ENCODE peak calls at places on chromosomes 4 and X, in ten cellular contexts. One of them, this sample, is unnamed. For H3K27me3, the result is how much of the 10 kb centered on the place peaks cover.

GRCh38 chrX:63506320-63506719 is 155.2 kb upstream of the SPIN4 start:
- DNase-seq in kidney epithelial cell: no peak
- DNase-seq in neuronal stem cell: no peak
- DNase-seq in spleen: no peak
- DNase-seq in H7: no peak
- DNase-seq in upper lobe of right lung: no peak
- DNase-seq in pancreas: no peak
- DNase-seq in CD4-positive, alpha-beta T cell: no peak
- DNase-seq in Karpas-422: peak
- DNase-seq in lung: no peak
- DNase-seq in this sample: no peak

GRCh38 chr4:153971878-153972277 is 183.0 kb upstream of the SFRP2 start:
- DNase-seq in kidney epithelial cell: no peak
- DNase-seq in neuronal stem cell: no peak
- DNase-seq in spleen: no peak
- DNase-seq in H7: no peak
- DNase-seq in upper lobe of right lung: no peak
- DNase-seq in pancreas: no peak
- DNase-seq in CD4-positive, alpha-beta T cell: no peak
- DNase-seq in Karpas-422: no peak
- DNase-seq in lung: no peak
- DNase-seq in this sample: no peak

GRCh38 chrX:116267511-116268040 is 97.0 kb downstream of the AGTR2 start:
- DNase-seq in kidney epithelial cell: no peak
- DNase-seq in neuronal stem cell: no peak
- DNase-seq in spleen: no peak
- DNase-seq in H7: no peak
- DNase-seq in upper lobe of right lung: no peak
- DNase-seq in pancreas: no peak
- DNase-seq in CD4-positive, alpha-beta T cell: no peak
- DNase-seq in Karpas-422: no peak
- DNase-seq in lung: no peak
- DNase-seq in this sample: no peak

GRCh38 chrX:13341491-13342101 is 21.7 kb upstream of the ATXN3L start:
- DNase-seq in kidney epithelial cell: peak
- DNase-seq in neuronal stem cell: no peak
- DNase-seq in spleen: no peak
- DNase-seq in H7: no peak
- DNase-seq in upper lobe of right lung: no peak
- DNase-seq in pancreas: no peak
- DNase-seq in CD4-positive, alpha-beta T cell: no peak
- DNase-seq in Karpas-422: peak
- DNase-seq in lung: no peak
- DNase-seq in this sample: no peak

GRCh38 chrX:45404206-45404605 is 203.5 kb upstream of the DIPK2B start:
- DNase-seq in kidney epithelial cell: no peak
- DNase-seq in neuronal stem cell: no peak
- DNase-seq in spleen: no peak
- DNase-seq in H7: no peak
- DNase-seq in upper lobe of right lung: no peak
- DNase-seq in pancreas: peak
- DNase-seq in CD4-positive, alpha-beta T cell: no peak
- DNase-seq in Karpas-422: no peak
- DNase-seq in lung: no peak
- DNase-seq in this sample: no peak

GRCh38 chr4:61003301-61003700 is 196.8 kb upstream of the ADGRL3 start:
- DNase-seq in kidney epithelial cell: no peak
- DNase-seq in neuronal stem cell: no peak
- DNase-seq in spleen: no peak
- DNase-seq in H7: no peak
- DNase-seq in upper lobe of right lung: no peak
- DNase-seq in pancreas: no peak
- DNase-seq in CD4-positive, alpha-beta T cell: no peak
- DNase-seq in Karpas-422: no peak
- DNase-seq in lung: no peak
- DNase-seq in this sample: no peak

GRCh38 chr4:87229979-87230378 is 9.6 kb upstream of the KLHL8 start:
- DNase-seq in kidney epithelial cell: no peak
- DNase-seq in neuronal stem cell: no peak
- DNase-seq in spleen: no peak
- DNase-seq in H7: no peak
- DNase-seq in upper lobe of right lung: no peak
- DNase-seq in pancreas: no peak
- DNase-seq in CD4-positive, alpha-beta T cell: no peak
- DNase-seq in Karpas-422: no peak
- DNase-seq in lung: no peak
- DNase-seq in this sample: no peak

GRCh38 chr4:168856312-168856711 is 153.7 kb downstream of the CBR4 start:
- DNase-seq in kidney epithelial cell: peak
- DNase-seq in neuronal stem cell: no peak
- DNase-seq in spleen: no peak
- DNase-seq in H7: no peak
- DNase-seq in upper lobe of right lung: no peak
- DNase-seq in pancreas: no peak
- DNase-seq in CD4-positive, alpha-beta T cell: no peak
- DNase-seq in Karpas-422: no peak
- DNase-seq in lung: no peak
- DNase-seq in this sample: no peak

GRCh38 chr4:128690009-128690408 is 119.5 kb upstream of the JADE1 start:
- DNase-seq in kidney epithelial cell: no peak
- DNase-seq in neuronal stem cell: no peak
- DNase-seq in spleen: no peak
- DNase-seq in H7: no peak
- DNase-seq in upper lobe of right lung: no peak
- DNase-seq in pancreas: no peak
- DNase-seq in CD4-positive, alpha-beta T cell: no peak
- DNase-seq in Karpas-422: no peak
- DNase-seq in lung: no peak
- DNase-seq in this sample: no peak

GRCh38 chr4:24611575-24611974 is 27.2 kb upstream of the DHX15 start:
- DNase-seq in kidney epithelial cell: no peak
- DNase-seq in neuronal stem cell: no peak
- DNase-seq in spleen: no peak
- DNase-seq in H7: no peak
- DNase-seq in upper lobe of right lung: no peak
- DNase-seq in pancreas: no peak
- DNase-seq in CD4-positive, alpha-beta T cell: no peak
- DNase-seq in Karpas-422: no peak
- DNase-seq in lung: no peak
- DNase-seq in this sample: no peak

GRCh38 chr4:98150092-98150761 is 7.0 kb upstream of the STPG2 start:
- DNase-seq in kidney epithelial cell: no peak
- DNase-seq in neuronal stem cell: no peak
- DNase-seq in spleen: no peak
- DNase-seq in H7: no peak
- DNase-seq in upper lobe of right lung: no peak
- DNase-seq in pancreas: no peak
- DNase-seq in CD4-positive, alpha-beta T cell: no peak
- DNase-seq in Karpas-422: no peak
- DNase-seq in lung: no peak
- DNase-seq in this sample: no peak

GRCh38 chr4:140176735-140177134 is 22.8 kb upstream of the MAML3 start:
- DNase-seq in kidney epithelial cell: no peak
- DNase-seq in neuronal stem cell: no peak
- DNase-seq in spleen: no peak
- DNase-seq in H7: no peak
- DNase-seq in upper lobe of right lung: no peak
- DNase-seq in pancreas: no peak
- DNase-seq in CD4-positive, alpha-beta T cell: no peak
- DNase-seq in Karpas-422: no peak
- DNase-seq in lung: no peak
- DNase-seq in this sample: no peak

GRCh38 chr4:159141193-159141592 is 38.3 kb downstream of the RAPGEF2 start:
- DNase-seq in kidney epithelial cell: no peak
- DNase-seq in neuronal stem cell: no peak
- DNase-seq in spleen: no peak
- DNase-seq in H7: no peak
- DNase-seq in upper lobe of right lung: no peak
- DNase-seq in pancreas: no peak
- DNase-seq in CD4-positive, alpha-beta T cell: no peak
- DNase-seq in Karpas-422: no peak
- DNase-seq in lung: no peak
- DNase-seq in this sample: no peak

GRCh38 chr4:10461091-10461849 is 4.0 kb upstream of the ZNF518B start:
- DNase-seq in kidney epithelial cell: no peak
- DNase-seq in neuronal stem cell: peak
- DNase-seq in spleen: peak
- DNase-seq in H7: peak
- DNase-seq in upper lobe of right lung: peak
- DNase-seq in pancreas: peak
- DNase-seq in CD4-positive, alpha-beta T cell: peak
- DNase-seq in Karpas-422: peak
- DNase-seq in lung: peak
- DNase-seq in this sample: no peak

GRCh38 chrX:105701310-105702052 is 120.9 kb upstream of the NRK start:
- DNase-seq in kidney epithelial cell: no peak
- DNase-seq in neuronal stem cell: no peak
- DNase-seq in spleen: no peak
- DNase-seq in H7: peak
- DNase-seq in upper lobe of right lung: no peak
- DNase-seq in pancreas: no peak
- DNase-seq in CD4-positive, alpha-beta T cell: no peak
- DNase-seq in Karpas-422: no peak
- DNase-seq in lung: no peak
- DNase-seq in this sample: no peak

GRCh38 chr4:38728651-38729141 is 54.1 kb downstream of the TLR10 start:
- DNase-seq in kidney epithelial cell: no peak
- DNase-seq in neuronal stem cell: no peak
- DNase-seq in spleen: no peak
- DNase-seq in H7: peak
- DNase-seq in upper lobe of right lung: peak
- DNase-seq in pancreas: peak
- DNase-seq in CD4-positive, alpha-beta T cell: no peak
- DNase-seq in Karpas-422: no peak
- DNase-seq in lung: peak
- DNase-seq in this sample: no peak

GRCh38 chr4:112982677-112983076 is 66.8 kb upstream of the ANK2 start:
- DNase-seq in kidney epithelial cell: no peak
- DNase-seq in neuronal stem cell: no peak
- DNase-seq in spleen: no peak
- DNase-seq in H7: no peak
- DNase-seq in upper lobe of right lung: no peak
- DNase-seq in pancreas: no peak
- DNase-seq in CD4-positive, alpha-beta T cell: no peak
- DNase-seq in Karpas-422: no peak
- DNase-seq in lung: no peak
- DNase-seq in this sample: no peak

GRCh38 chr4:75848891-75849290 is 53.4 kb downstream of the PPEF2 start:
- DNase-seq in kidney epithelial cell: no peak
- DNase-seq in neuronal stem cell: no peak
- DNase-seq in spleen: no peak
- DNase-seq in H7: no peak
- DNase-seq in upper lobe of right lung: no peak
- DNase-seq in pancreas: no peak
- DNase-seq in CD4-positive, alpha-beta T cell: no peak
- DNase-seq in Karpas-422: no peak
- DNase-seq in lung: no peak
- DNase-seq in this sample: no peak

GRCh38 chr4:108333353-108333920 is 164.7 kb upstream of the LEF1 start:
- DNase-seq in kidney epithelial cell: no peak
- DNase-seq in neuronal stem cell: no peak
- DNase-seq in spleen: no peak
- DNase-seq in H7: no peak
- DNase-seq in upper lobe of right lung: no peak
- DNase-seq in pancreas: no peak
- DNase-seq in CD4-positive, alpha-beta T cell: no peak
- DNase-seq in Karpas-422: peak
- DNase-seq in lung: no peak
- DNase-seq in this sample: no peak

GRCh38 chrX:146346102-146346501 is 463.5 kb upstream of the CXorf51B start:
- DNase-seq in kidney epithelial cell: no peak
- DNase-seq in neuronal stem cell: no peak
- DNase-seq in spleen: no peak
- DNase-seq in H7: no peak
- DNase-seq in upper lobe of right lung: no peak
- DNase-seq in pancreas: no peak
- DNase-seq in CD4-positive, alpha-beta T cell: no peak
- DNase-seq in Karpas-422: no peak
- DNase-seq in lung: no peak
- DNase-seq in this sample: no peak
- H3K27me3 ChIP-seq in kidney epithelial cell: under half
- H3K27me3 ChIP-seq in neuronal stem cell: under half
- H3K27me3 ChIP-seq in spleen: under half
- H3K27me3 ChIP-seq in H7: under half
- H3K27me3 ChIP-seq in upper lobe of right lung: under half
- H3K27me3 ChIP-seq in pancreas: under half
- H3K27me3 ChIP-seq in CD4-positive, alpha-beta T cell: under half
- H3K27me3 ChIP-seq in Karpas-422: under half
- H3K27me3 ChIP-seq in lung: under half
- H3K27me3 ChIP-seq in this sample: under half

DNA sequence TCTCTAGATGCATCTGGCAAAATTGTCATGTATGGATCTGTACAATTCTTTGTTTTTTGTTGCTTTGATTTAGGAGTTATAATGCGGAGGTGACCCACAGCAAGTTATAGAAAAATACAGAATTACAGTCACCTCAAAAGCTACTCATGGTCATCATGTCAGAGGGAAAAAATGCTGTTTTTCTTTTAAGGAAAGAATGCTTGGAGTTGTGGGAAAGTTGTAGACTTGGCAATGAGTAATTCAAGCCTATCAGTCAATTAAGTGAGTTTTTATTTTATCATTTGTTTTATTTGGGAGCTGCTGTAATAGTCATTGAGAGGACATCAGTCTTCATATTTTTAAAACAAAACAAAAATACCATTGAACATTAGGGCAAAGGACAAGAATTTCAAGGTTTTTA is 16.4 kb downstream of the FHL1 start:
- DNase-seq in kidney epithelial cell: no peak
- DNase-seq in neuronal stem cell: no peak
- DNase-seq in spleen: no peak
- DNase-seq in H7: no peak
- DNase-seq in upper lobe of right lung: no peak
- DNase-seq in pancreas: no peak
- DNase-seq in CD4-positive, alpha-beta T cell: no peak
- DNase-seq in Karpas-422: no peak
- DNase-seq in lung: no peak
- DNase-seq in this sample: no peak
- H3K27me3 ChIP-seq in kidney epithelial cell: under half
- H3K27me3 ChIP-seq in neuronal stem cell: under half
- H3K27me3 ChIP-seq in spleen: under half
- H3K27me3 ChIP-seq in H7: under half
- H3K27me3 ChIP-seq in upper lobe of right lung: under half
- H3K27me3 ChIP-seq in pancreas: under half
- H3K27me3 ChIP-seq in CD4-positive, alpha-beta T cell: under half
- H3K27me3 ChIP-seq in Karpas-422: under half
- H3K27me3 ChIP-seq in lung: under half
- H3K27me3 ChIP-seq in this sample: under half

GRCh38 chr4:4392501-4393183 is 5.7 kb downstream of the NSG1 start:
- DNase-seq in kidney epithelial cell: no peak
- DNase-seq in neuronal stem cell: no peak
- DNase-seq in spleen: no peak
- DNase-seq in H7: no peak
- DNase-seq in upper lobe of right lung: no peak
- DNase-seq in pancreas: no peak
- DNase-seq in CD4-positive, alpha-beta T cell: no peak
- DNase-seq in Karpas-422: no peak
- DNase-seq in lung: no peak
- DNase-seq in this sample: no peak
- H3K27me3 ChIP-seq in kidney epithelial cell: under half
- H3K27me3 ChIP-seq in neuronal stem cell: under half
- H3K27me3 ChIP-seq in spleen: under half
- H3K27me3 ChIP-seq in H7: under half
- H3K27me3 ChIP-seq in upper lobe of right lung: half or more
- H3K27me3 ChIP-seq in pancreas: under half
- H3K27me3 ChIP-seq in CD4-positive, alpha-beta T cell: under half
- H3K27me3 ChIP-seq in Karpas-422: under half
- H3K27me3 ChIP-seq in lung: under half
- H3K27me3 ChIP-seq in this sample: under half

GRCh38 chr4:77959566-77960338 is 97.1 kb downstream of the MRPL1 start:
- DNase-seq in kidney epithelial cell: peak
- DNase-seq in neuronal stem cell: peak
- DNase-seq in spleen: no peak
- DNase-seq in H7: peak
- DNase-seq in upper lobe of right lung: no peak
- DNase-seq in pancreas: no peak
- DNase-seq in CD4-positive, alpha-beta T cell: no peak
- DNase-seq in Karpas-422: peak
- DNase-seq in lung: no peak
- DNase-seq in this sample: no peak
- H3K27me3 ChIP-seq in kidney epithelial cell: under half
- H3K27me3 ChIP-seq in neuronal stem cell: under half
- H3K27me3 ChIP-seq in spleen: under half
- H3K27me3 ChIP-seq in H7: under half
- H3K27me3 ChIP-seq in upper lobe of right lung: under half
- H3K27me3 ChIP-seq in pancreas: under half
- H3K27me3 ChIP-seq in CD4-positive, alpha-beta T cell: under half
- H3K27me3 ChIP-seq in Karpas-422: under half
- H3K27me3 ChIP-seq in lung: under half
- H3K27me3 ChIP-seq in this sample: under half